ENCODE peak calls at places on chromosomes 12 and 14, in seven cellular contexts. Q is A549, R is SK-N-SH, S is K562, H is HepG2, V is H1, J is GM12878. P is an unnamed sample.

GRCh38 chr12:25591132-25591531 is 38.0 kb upstream of the LMNTD1 start:
- DNase-seq in Q (no peak), R (no peak), S (no peak), H (no peak), V (peak), J (no peak), P (no peak)

GRCh38 chr12:17928708-17929366 is 161.2 kb downstream of the RERGL start:
- DNase-seq in Q (peak), R (no peak), S (no peak), H (peak), V (no peak), J (no peak), P (peak)

GRCh38 chr12:43285248-43285647 is 266.8 kb downstream of the ADAMTS20 start:
- DNase-seq in Q (no peak), R (no peak), S (no peak), H (no peak), V (no peak), J (no peak), P (peak)

GRCh38 chr14:72177246-72177645 is 245.0 kb downstream of the RGS6 start:
- DNase-seq in Q (no peak), R (no peak), S (no peak), H (no peak), V (no peak), J (no peak), P (no peak)

GRCh38 chr14:90301122-90301521 is 30.6 kb downstream of the NRDE2 start:
- DNase-seq in Q (no peak), R (no peak), S (no peak), H (no peak), V (no peak), J (no peak), P (no peak)

GRCh38 chr14:104075530-104076151 is 9.9 kb upstream of the ASPG start:
- DNase-seq in Q (no peak), R (peak), S (no peak), H (no peak), V (no peak), J (no peak), P (no peak)

GRCh38 chr12:1171657-1172056 is 180.6 kb downstream of the ERC1 start:
- DNase-seq in Q (no peak), R (no peak), S (no peak), H (no peak), V (no peak), J (no peak), P (no peak)

GRCh38 chr12:96293093-96293492 is 98.9 kb downstream of the ELK3 start:
- DNase-seq in Q (no peak), R (no peak), S (no peak), H (no peak), V (no peak), J (no peak), P (no peak)

GRCh38 chr14:64966976-64967375 is 5.2 kb downstream of the RAB15 start:
- DNase-seq in Q (no peak), R (no peak), S (no peak), H (no peak), V (no peak), J (no peak), P (no peak)

GRCh38 chr12:66688836-66689439 is 10.1 kb upstream of the GRIP1 start:
- DNase-seq in Q (peak), R (peak), S (no peak), H (peak), V (peak), J (no peak), P (peak)

GRCh38 chr12:77190022-77190421 is 124.7 kb upstream of the E2F7 start:
- DNase-seq in Q (no peak), R (no peak), S (no peak), H (no peak), V (no peak), J (no peak), P (peak)

GRCh38 chr12:96399081-96399918 is 939 bp downstream of the CDK17 start:
- DNase-seq in Q (peak), R (peak), S (peak), H (peak), V (peak), J (peak), P (peak)

GRCh38 chr12:64385468-64385867 is 5.1 kb downstream of the C12orf56 start:
- DNase-seq in Q (no peak), R (no peak), S (no peak), H (no peak), V (no peak), J (no peak), P (peak)

GRCh38 chr14:104137297-104138097 is 890 bp upstream of the KIF26A start:
- DNase-seq in Q (peak), R (peak), S (peak), H (peak), V (peak), J (no peak), P (peak)

GRCh38 chr14:96056509-96057422 is 17.6 kb downstream of the C14orf132 start:
- DNase-seq in Q (no peak), R (peak), S (no peak), H (peak), V (peak), J (no peak), P (no peak)

GRCh38 chr12:28027947-28028724 is 55.6 kb upstream of the PTHLH start:
- DNase-seq in Q (no peak), R (no peak), S (no peak), H (no peak), V (no peak), J (no peak), P (peak)

GRCh38 chr14:102258136-102258535 is 46.8 kb downstream of the MOK start:
- DNase-seq in Q (no peak), R (no peak), S (no peak), H (no peak), V (no peak), J (no peak), P (no peak)

GRCh38 chr12:80187660-80188090 is 88.3 kb downstream of the OTOGL start:
- DNase-seq in Q (no peak), R (no peak), S (no peak), H (no peak), V (no peak), J (peak), P (peak)

GRCh38 chr14:24237463-24237955 is 4.8 kb downstream of the GMPR2 start:
- DNase-seq in Q (no peak), R (no peak), S (no peak), H (no peak), V (no peak), J (no peak), P (no peak)

GRCh38 chr12:111758120-111758561 is 8.6 kb upstream of the ALDH2 start:
- DNase-seq in Q (no peak), R (no peak), S (no peak), H (no peak), V (peak), J (no peak), P (no peak)

GRCh38 chr12:122265433-122265832 is 861 bp downstream of the VPS33A start:
- DNase-seq in Q (peak), R (no peak), S (no peak), H (no peak), V (no peak), J (no peak), P (no peak)

GRCh38 chr14:77043177-77043983 is 14.9 kb upstream of the IRF2BPL start:
- DNase-seq in Q (no peak), R (no peak), S (no peak), H (peak), V (no peak), J (peak), P (peak)

GRCh38 chr12:15225136-15225535 is 3.9 kb upstream of the RERG start:
- DNase-seq in Q (no peak), R (no peak), S (no peak), H (no peak), V (no peak), J (no peak), P (no peak)

GRCh38 chr12:97386133-97386581 is 76.4 kb upstream of the RMST start:
- DNase-seq in Q (no peak), R (no peak), S (no peak), H (peak), V (no peak), J (no peak), P (no peak)

GRCh38 chr14:73743431-73743931 is 29.3 kb upstream of the PNMA1 start:
- DNase-seq in Q (no peak), R (no peak), S (no peak), H (no peak), V (no peak), J (no peak), P (no peak)

GRCh38 chr12:569091-569676 is 94.1 kb downstream of the NINJ2 start:
- DNase-seq in Q (no peak), R (no peak), S (no peak), H (no peak), V (no peak), J (no peak), P (no peak)

GRCh38 chr14:93566065-93566693 is 135.4 kb downstream of the UNC79 start:
- DNase-seq in Q (no peak), R (no peak), S (no peak), H (no peak), V (no peak), J (no peak), P (no peak)

GRCh38 chr12:125186471-125187147 is 121.4 kb downstream of the AACS start:
- DNase-seq in Q (no peak), R (peak), S (no peak), H (no peak), V (peak), J (no peak), P (no peak)

GRCh38 chr14:28774764-28775738 is 8.5 kb downstream of the FOXG1 start:
- DNase-seq in Q (no peak), R (no peak), S (no peak), H (no peak), V (no peak), J (no peak), P (no peak)

GRCh38 chr14:72679106-72679505 is 214.8 kb downstream of the DPF3 start:
- DNase-seq in Q (no peak), R (peak), S (no peak), H (no peak), V (no peak), J (no peak), P (peak)

GRCh38 chr12:115185529-115185928 is 501.6 kb upstream of the TBX3 start:
- DNase-seq in Q (no peak), R (no peak), S (no peak), H (no peak), V (no peak), J (no peak), P (peak)

GRCh38 chr12:54650409-54650808 is 2.2 kb upstream of the DCD start:
- DNase-seq in Q (no peak), R (no peak), S (no peak), H (no peak), V (no peak), J (no peak), P (no peak)

GRCh38 chr12:109154485-109155438 is 38.4 kb downstream of the ACACB start:
- DNase-seq in Q (peak), R (peak), S (peak), H (peak), V (peak), J (peak), P (peak)

GRCh38 chr12:54140958-54141388 is 47.8 kb downstream of the SMUG1 start:
- DNase-seq in Q (no peak), R (no peak), S (no peak), H (no peak), V (no peak), J (no peak), P (no peak)

GRCh38 chr12:93819048-93819491 is 141.9 kb downstream of the CRADD start:
- DNase-seq in Q (no peak), R (no peak), S (no peak), H (no peak), V (no peak), J (no peak), P (peak)

GRCh38 chr14:77598366-77599050 is 17.9 kb downstream of the SPTLC2 start:
- DNase-seq in Q (no peak), R (no peak), S (no peak), H (no peak), V (no peak), J (no peak), P (no peak)

GRCh38 chr12:39173689-39174088 is 268.3 kb upstream of the CPNE8 start:
- DNase-seq in Q (no peak), R (no peak), S (no peak), H (no peak), V (no peak), J (no peak), P (no peak)

GRCh38 chr14:85531141-85531593 is 1.2 kb downstream of the FLRT2 start:
- DNase-seq in Q (peak), R (peak), S (no peak), H (no peak), V (peak), J (no peak), P (peak)

DNA sequence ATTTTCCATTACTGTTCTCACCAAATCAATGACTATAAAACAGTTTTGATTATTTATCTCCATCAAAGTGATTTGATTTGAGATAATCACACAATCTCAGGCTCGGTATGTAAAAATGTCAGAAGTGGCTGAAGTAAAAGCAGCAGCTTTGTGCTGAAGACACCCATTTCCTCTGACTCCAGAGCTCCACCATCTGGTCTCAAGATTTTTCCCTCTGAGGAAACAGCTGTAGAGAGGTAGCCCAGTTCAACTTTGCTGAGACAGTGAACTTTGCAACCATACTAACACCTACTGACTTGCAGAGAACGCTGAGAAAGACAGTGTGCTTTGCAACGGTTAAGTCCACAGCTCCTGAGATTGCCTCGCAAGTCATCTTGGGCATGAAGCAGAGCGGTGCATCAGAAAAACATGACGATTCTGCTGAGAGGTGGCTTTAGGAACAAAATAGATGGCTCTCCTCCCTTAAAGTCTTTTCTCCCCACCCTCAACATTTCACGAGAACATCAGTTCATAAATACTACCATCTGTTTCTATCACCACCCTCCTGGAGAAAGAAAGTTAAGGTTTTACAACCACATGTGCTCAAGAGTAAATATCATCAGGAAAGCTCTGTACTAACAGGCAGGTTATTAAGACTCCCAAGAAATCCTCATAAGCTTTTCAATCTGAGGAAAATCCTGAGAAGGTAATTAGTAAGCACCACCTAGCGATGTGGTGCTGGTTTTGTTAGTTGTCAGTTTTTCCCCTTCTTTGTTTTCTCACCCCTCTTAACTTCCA is 34.8 kb downstream of the HIGD1C start:
- DNase-seq in Q (no peak), R (peak), S (peak), H (peak), V (no peak), J (no peak), P (peak)
- TF ChIP-seq RFX5 in Q (no peak), R (no peak), S (no peak), H (no peak), V (no peak), J (no peak), P (no peak)

GRCh38 chr12:5909560-5909959 is 35.5 kb downstream of the ANO2 start:
- DNase-seq in Q (no peak), R (no peak), S (no peak), H (no peak), V (no peak), J (no peak), P (no peak)

GRCh38 chr12:5905757-5906156 is 39.3 kb downstream of the ANO2 start:
- DNase-seq in Q (no peak), R (no peak), S (no peak), H (no peak), V (no peak), J (no peak), P (no peak)

GRCh38 chr12:5907812-5908211 is 37.2 kb downstream of the ANO2 start:
- DNase-seq in Q (no peak), R (no peak), S (no peak), H (no peak), V (no peak), J (no peak), P (no peak)

GRCh38 chr12:5910790-5911548 is 34.1 kb downstream of the ANO2 start:
- DNase-seq in Q (no peak), R (no peak), S (no peak), H (no peak), V (no peak), J (no peak), P (no peak)

DNA sequence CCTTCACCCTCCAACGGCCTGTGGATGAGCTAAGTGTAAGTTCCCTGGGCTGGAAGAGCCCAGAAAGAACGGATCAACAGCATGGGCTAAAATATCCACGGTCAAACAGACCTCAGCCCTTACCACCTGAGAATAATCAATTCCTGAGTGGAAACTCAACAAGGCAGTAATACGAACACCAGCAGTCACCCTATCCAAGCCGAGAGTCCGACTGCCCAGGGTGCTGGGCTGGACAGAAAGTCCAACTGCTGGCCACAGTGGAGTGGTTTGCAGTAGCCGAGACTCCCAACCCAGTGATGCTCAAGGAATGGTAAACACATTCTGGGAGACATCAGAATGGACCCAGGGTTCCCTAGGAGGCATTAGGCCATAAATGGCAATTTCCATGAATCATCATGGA is 36.8 kb downstream of the ANO2 start:
- DNase-seq in Q (no peak), R (no peak), S (no peak), H (no peak), V (no peak), J (no peak), P (no peak)
- TF ChIP-seq RFX5 in Q (no peak), R (no peak), S (no peak), H (no peak), V (no peak), J (no peak), P (no peak)

GRCh38 chr12:65565601-65566560 is 258.4 kb upstream of the HMGA2 start:
- DNase-seq in Q (no peak), R (no peak), S (peak), H (no peak), V (no peak), J (no peak), P (peak)

GRCh38 chr12:65570451-65571130 is 253.7 kb upstream of the HMGA2 start:
- DNase-seq in Q (no peak), R (no peak), S (no peak), H (no peak), V (no peak), J (no peak), P (no peak)

GRCh38 chr12:65566776-65567175 is 257.5 kb upstream of the HMGA2 start:
- DNase-seq in Q (no peak), R (no peak), S (no peak), H (no peak), V (no peak), J (no peak), P (peak)

GRCh38 chr12:65567820-65568219 is 256.5 kb upstream of the HMGA2 start:
- DNase-seq in Q (no peak), R (no peak), S (no peak), H (no peak), V (no peak), J (no peak), P (no peak)

DNA sequence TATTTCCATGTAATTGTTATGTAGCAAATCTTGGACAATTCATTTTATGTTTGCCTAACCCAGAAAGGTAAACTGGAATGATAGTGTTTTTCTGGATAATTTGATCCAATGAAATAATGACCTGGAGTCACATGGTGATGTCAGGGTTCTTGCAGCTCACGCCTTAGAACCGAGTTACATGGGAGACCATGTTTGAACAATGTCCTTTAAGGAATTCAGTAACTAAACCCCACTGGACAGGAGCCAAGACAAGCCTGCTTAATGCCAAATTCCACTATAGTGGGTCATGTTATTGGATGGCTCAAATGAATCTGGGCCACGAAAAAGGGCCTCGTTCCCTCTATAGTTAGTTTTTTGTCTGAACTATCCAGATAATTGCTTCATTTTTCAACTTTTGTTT is 255.8 kb upstream of the HMGA2 start:
- DNase-seq in Q (no peak), R (no peak), S (no peak), H (no peak), V (no peak), J (no peak), P (peak)
- TF ChIP-seq RFX5 in Q (no peak), R (no peak), S (no peak), H (no peak), V (no peak), J (no peak), P (no peak)

GRCh38 chr14:37081856-37082255 is 90.5 kb downstream of the SLC25A21 start:
- DNase-seq in Q (no peak), R (no peak), S (no peak), H (no peak), V (no peak), J (no peak), P (no peak)

GRCh38 chr14:37082431-37082830 is 90.0 kb downstream of the SLC25A21 start:
- DNase-seq in Q (no peak), R (no peak), S (no peak), H (no peak), V (no peak), J (no peak), P (no peak)

GRCh38 chr14:37083599-37083998 is 88.8 kb downstream of the SLC25A21 start:
- DNase-seq in Q (no peak), R (no peak), S (peak), H (no peak), V (no peak), J (no peak), P (no peak)

GRCh38 chr14:37078131-37078530 is 94.3 kb downstream of the SLC25A21 start:
- DNase-seq in Q (no peak), R (no peak), S (no peak), H (no peak), V (no peak), J (no peak), P (no peak)

DNA sequence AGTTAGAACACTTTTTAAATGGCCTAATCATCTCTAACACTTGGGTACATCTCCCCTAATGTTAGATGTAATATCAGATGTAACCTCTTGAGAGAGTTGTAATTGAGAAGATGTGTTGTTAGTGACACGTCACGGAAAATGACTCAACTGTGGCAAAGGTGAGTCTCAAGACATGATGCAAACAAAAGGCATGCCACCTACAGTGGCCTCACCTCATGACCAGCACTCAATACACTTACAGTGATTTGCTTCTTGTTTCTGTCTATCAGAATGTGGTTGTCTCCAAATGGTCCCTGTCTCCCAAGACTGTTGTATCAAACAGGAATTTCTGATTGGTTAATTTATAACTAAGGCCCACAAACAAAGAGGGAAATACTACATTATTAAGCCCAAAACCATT is 91.2 kb downstream of the SLC25A21 start:
- DNase-seq in Q (no peak), R (no peak), S (no peak), H (no peak), V (no peak), J (no peak), P (peak)
- TF ChIP-seq RFX5 in Q (no peak), R (no peak), S (no peak), H (no peak), V (no peak), J (no peak), P (no peak)

P was measured in IMR-90.